ENCODE peak calls at places on chromosomes 5 and 9, in nine cellular contexts. L, O, F, E, U, C, Y, D and R are unnamed samples.

GRCh38 chr9:95419444-95419843 is 97.3 kb downstream of the PTCH1 start:
- DNase-seq in L (no peak), O (no peak), F (no peak), E (no peak), U (no peak), C (no peak), Y (no peak), D (no peak), R (no peak)

GRCh38 chr9:114017741-114018715 is 60.1 kb downstream of the AMBP start:
- DNase-seq in L (peak), O (no peak), F (no peak), E (peak), U (no peak), C (no peak), Y (peak), D (peak), R (peak)

GRCh38 chr5:179680780-179681411 is at the start of gene CBY3:
- DNase-seq in L (no peak), O (no peak), F (peak), E (no peak), U (no peak), C (no peak), Y (no peak), D (no peak), R (no peak)

GRCh38 chr5:11143456-11144267 is 382.6 kb upstream of the DAP start:
- DNase-seq in L (no peak), O (peak), F (no peak), E (no peak), U (no peak), C (no peak), Y (no peak), D (no peak), R (no peak)

GRCh38 chr5:78594014-78594413 is 54.6 kb downstream of the LHFPL2 start:
- DNase-seq in L (no peak), O (no peak), F (no peak), E (no peak), U (no peak), C (no peak), Y (no peak), D (no peak), R (no peak)

GRCh38 chr5:40557486-40557885 is 122.2 kb upstream of the PTGER4 start:
- DNase-seq in L (no peak), O (peak), F (no peak), E (no peak), U (no peak), C (no peak), Y (no peak), D (no peak), R (no peak)

GRCh38 chr9:121447341-121447834 is 52.3 kb downstream of the GGTA1 start:
- DNase-seq in L (no peak), O (peak), F (peak), E (no peak), U (no peak), C (no peak), Y (no peak), D (no peak), R (no peak)

GRCh38 chr5:55636711-55637110 is 75.4 kb downstream of the SLC38A9 start:
- DNase-seq in L (no peak), O (no peak), F (peak), E (no peak), U (no peak), C (peak), Y (no peak), D (no peak), R (no peak)

GRCh38 chr5:96537386-96537785 is 104.3 kb upstream of the PCSK1 start:
- DNase-seq in L (no peak), O (peak), F (peak), E (no peak), U (no peak), C (no peak), Y (no peak), D (no peak), R (no peak)

GRCh38 chr5:160071521-160072299 is 47.5 kb downstream of the PWWP2A start:
- DNase-seq in L (no peak), O (no peak), F (peak), E (no peak), U (peak), C (peak), Y (no peak), D (no peak), R (no peak)

GRCh38 chr5:9733456-9733855 is 103.3 kb upstream of the TAS2R1 start:
- DNase-seq in L (no peak), O (no peak), F (no peak), E (no peak), U (no peak), C (no peak), Y (no peak), D (no peak), R (no peak)

GRCh38 chr5:157855404-157855994 is 3.4 kb downstream of the CLINT1 start:
- DNase-seq in L (no peak), O (peak), F (peak), E (no peak), U (peak), C (peak), Y (no peak), D (peak), R (no peak)

GRCh38 chr5:10789021-10789420 is 28.0 kb upstream of the DAP start:
- DNase-seq in L (no peak), O (peak), F (peak), E (peak), U (peak), C (peak), Y (no peak), D (no peak), R (no peak)

GRCh38 chr5:176154821-176155220 is 83.4 kb upstream of the SIMC1 start:
- DNase-seq in L (no peak), O (no peak), F (no peak), E (no peak), U (no peak), C (no peak), Y (no peak), D (no peak), R (no peak)

GRCh38 chr5:57010786-57011185 is 58.9 kb upstream of the MIER3 start:
- DNase-seq in L (no peak), O (no peak), F (no peak), E (no peak), U (no peak), C (no peak), Y (no peak), D (no peak), R (peak)

GRCh38 chr5:36090033-36090432 is 23.4 kb upstream of the UGT3A2 start:
- DNase-seq in L (no peak), O (peak), F (peak), E (no peak), U (no peak), C (no peak), Y (no peak), D (no peak), R (no peak)

GRCh38 chr9:37667706-37668672 is 17.2 kb downstream of the FRMPD1 start:
- DNase-seq in L (no peak), O (no peak), F (peak), E (no peak), U (no peak), C (no peak), Y (no peak), D (no peak), R (no peak)

GRCh38 chr5:117332341-117332740 is 757.7 kb upstream of the SEMA6A start:
- DNase-seq in L (no peak), O (no peak), F (no peak), E (no peak), U (no peak), C (no peak), Y (no peak), D (no peak), R (no peak)

GRCh38 chr5:127848098-127848497 is 144.9 kb downstream of the CCDC192 start:
- DNase-seq in L (no peak), O (no peak), F (no peak), E (no peak), U (no peak), C (no peak), Y (no peak), D (no peak), R (no peak)

GRCh38 chr9:130443456-130443801 is 1.3 kb upstream of the ASS1 start:
- DNase-seq in L (no peak), O (no peak), F (no peak), E (no peak), U (no peak), C (no peak), Y (no peak), D (no peak), R (no peak)

GRCh38 chr5:154092356-154092755 is 53.6 kb downstream of the MFAP3 start:
- DNase-seq in L (no peak), O (peak), F (peak), E (no peak), U (no peak), C (no peak), Y (no peak), D (no peak), R (no peak)

GRCh38 chr5:57492632-57493031 is 10.0 kb upstream of the ACTBL2 start:
- DNase-seq in L (no peak), O (peak), F (peak), E (no peak), U (no peak), C (no peak), Y (no peak), D (no peak), R (no peak)

GRCh38 chr5:144390133-144390532 is 219.5 kb downstream of the KCTD16 start:
- DNase-seq in L (no peak), O (peak), F (no peak), E (no peak), U (no peak), C (no peak), Y (no peak), D (peak), R (no peak)

GRCh38 chr5:89735108-89735507 is 674.4 kb downstream of the CETN3 start:
- DNase-seq in L (no peak), O (peak), F (peak), E (no peak), U (no peak), C (no peak), Y (no peak), D (no peak), R (no peak)

GRCh38 chr9:83061036-83061435 is 1.9 kb downstream of the RASEF start:
- DNase-seq in L (no peak), O (peak), F (no peak), E (no peak), U (no peak), C (no peak), Y (no peak), D (no peak), R (no peak)

GRCh38 chr9:136882109-136882946 is 4.0 kb upstream of the TRAF2 start:
- DNase-seq in L (no peak), O (peak), F (peak), E (no peak), U (no peak), C (no peak), Y (no peak), D (peak), R (no peak)

DNA sequence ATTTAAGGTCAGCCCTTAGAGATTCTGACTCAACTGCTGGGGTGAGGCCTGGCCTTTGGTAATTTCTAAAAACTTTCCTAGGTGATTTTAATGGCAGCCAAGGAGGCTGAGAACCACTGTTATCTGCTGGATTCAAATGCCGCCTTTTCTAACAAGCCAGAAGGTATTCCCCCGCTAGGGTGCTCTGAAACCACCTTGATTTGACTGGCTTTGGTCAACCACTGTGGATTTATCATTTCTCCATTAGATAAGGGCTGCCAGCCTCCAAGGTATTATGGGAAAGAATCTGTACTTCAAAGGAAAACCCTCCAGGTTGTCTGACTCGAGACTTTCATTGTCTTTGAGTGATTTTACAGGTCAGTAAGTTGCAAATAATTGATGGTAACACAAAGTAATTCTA is 4.3 kb downstream of the ANXA6 start:
- DNase-seq in L (no peak), O (no peak), F (no peak), E (no peak), U (no peak), C (no peak), Y (no peak), D (no peak), R (no peak)
- TF ChIP-seq CTCF in L (no peak), O (no peak), F (no peak), E (no peak), U (no peak), C (no peak), Y (no peak), D (no peak), R (no peak)

GRCh38 chr9:78783743-78784142 is 486.8 kb downstream of the PSAT1 start:
- DNase-seq in L (no peak), O (no peak), F (no peak), E (no peak), U (no peak), C (no peak), Y (no peak), D (no peak), R (no peak)
- TF ChIP-seq CTCF in L (no peak), O (peak), F (peak), E (no peak), U (no peak), C (no peak), Y (peak), D (no peak), R (peak)

GRCh38 chr9:30967484-30967883 is 1417.0 kb upstream of the ACO1 start:
- DNase-seq in L (no peak), O (peak), F (no peak), E (no peak), U (no peak), C (no peak), Y (no peak), D (no peak), R (no peak)
- TF ChIP-seq CTCF in L (no peak), O (no peak), F (no peak), E (no peak), U (no peak), C (no peak), Y (no peak), D (no peak), R (no peak)

GRCh38 chr5:137051165-137051564 is 448.0 kb downstream of the SPOCK1 start:
- DNase-seq in L (no peak), O (no peak), F (peak), E (no peak), U (no peak), C (no peak), Y (no peak), D (no peak), R (no peak)
- TF ChIP-seq CTCF in L (no peak), O (peak), F (peak), E (no peak), U (no peak), C (peak), Y (peak), D (no peak), R (peak)

GRCh38 chr5:113361701-113362100 is 73.1 kb downstream of the TSSK1B start:
- DNase-seq in L (no peak), O (no peak), F (no peak), E (no peak), U (no peak), C (no peak), Y (no peak), D (no peak), R (no peak)

GRCh38 chr5:113371788-113372196 is 63.0 kb downstream of the TSSK1B start:
- DNase-seq in L (no peak), O (no peak), F (peak), E (no peak), U (no peak), C (no peak), Y (no peak), D (no peak), R (no peak)

GRCh38 chr5:113364466-113364865 is 70.3 kb downstream of the TSSK1B start:
- DNase-seq in L (no peak), O (no peak), F (no peak), E (no peak), U (no peak), C (no peak), Y (no peak), D (no peak), R (no peak)

DNA sequence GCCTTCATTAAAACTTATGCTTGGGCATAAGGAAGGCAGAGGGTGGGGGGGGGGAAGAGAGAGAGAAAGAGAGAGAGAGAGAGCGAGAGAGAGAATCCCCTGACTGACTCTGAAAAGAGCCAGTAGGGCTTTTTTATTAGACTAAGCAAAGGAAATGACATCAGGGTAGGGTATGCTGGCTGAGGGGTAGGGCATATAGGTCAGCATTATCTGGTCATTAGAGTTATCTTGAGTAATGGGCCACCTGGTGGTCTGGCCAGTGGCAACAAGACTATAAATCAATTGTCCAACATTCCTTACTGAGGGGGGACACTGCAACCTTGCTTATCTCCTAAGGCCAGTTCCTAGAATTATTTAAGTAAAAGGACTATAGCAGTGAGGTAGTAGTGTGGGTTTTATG is 67.2 kb downstream of the TSSK1B start:
- DNase-seq in L (no peak), O (no peak), F (no peak), E (no peak), U (no peak), C (no peak), Y (no peak), D (no peak), R (no peak)
- TF ChIP-seq CTCF in L (no peak), O (no peak), F (no peak), E (no peak), U (no peak), C (no peak), Y (no peak), D (no peak), R (no peak)

DNA sequence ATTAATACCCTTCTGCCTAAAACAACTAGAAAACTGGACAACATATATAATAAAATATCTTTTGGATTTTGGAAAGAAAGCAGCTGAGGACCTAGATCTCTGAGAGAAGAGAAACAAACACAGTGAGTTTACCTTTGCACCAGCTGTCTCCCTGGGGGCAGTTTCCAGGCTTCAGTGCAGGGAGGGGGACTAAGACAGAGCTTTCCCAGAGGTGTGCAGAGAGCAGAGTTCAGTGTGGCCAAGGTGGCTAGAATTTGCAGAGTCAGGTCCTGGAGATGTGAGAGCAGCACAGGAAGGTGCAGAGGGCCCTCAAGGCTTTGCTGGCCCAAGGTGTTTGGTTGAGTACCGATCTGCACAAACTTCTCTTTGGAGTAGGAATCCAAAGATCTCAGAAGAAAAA is 26.3 kb upstream of the PTPDC1 start:
- DNase-seq in L (no peak), O (no peak), F (no peak), E (no peak), U (no peak), C (no peak), Y (no peak), D (no peak), R (no peak)
- TF ChIP-seq CTCF in L (no peak), O (no peak), F (no peak), E (no peak), U (no peak), C (no peak), Y (no peak), D (no peak), R (no peak)

DNA sequence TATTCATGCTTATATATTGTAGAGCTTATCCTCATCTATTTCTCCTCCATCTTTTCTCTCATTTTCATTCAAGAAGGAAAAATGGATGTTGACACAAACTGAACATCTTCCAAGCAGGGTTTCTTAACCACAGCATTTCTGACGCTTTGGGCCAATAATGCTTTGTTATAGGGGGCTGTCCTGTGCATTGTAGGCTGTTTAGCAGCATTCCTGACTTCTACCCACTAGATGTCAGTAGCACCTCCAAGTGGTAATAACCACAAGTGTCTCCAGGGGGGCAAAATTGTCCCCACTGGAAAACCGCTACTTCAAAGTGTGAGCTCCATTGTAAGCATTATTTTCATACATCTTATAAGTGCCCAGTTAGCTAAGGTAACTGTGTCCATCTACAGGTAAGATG is 2.6 kb upstream of the TXNDC8 start:
- DNase-seq in L (no peak), O (no peak), F (peak), E (no peak), U (no peak), C (no peak), Y (no peak), D (no peak), R (no peak)
- TF ChIP-seq CTCF in L (no peak), O (peak), F (peak), E (no peak), U (no peak), C (no peak), Y (peak), D (no peak), R (peak)

DNA sequence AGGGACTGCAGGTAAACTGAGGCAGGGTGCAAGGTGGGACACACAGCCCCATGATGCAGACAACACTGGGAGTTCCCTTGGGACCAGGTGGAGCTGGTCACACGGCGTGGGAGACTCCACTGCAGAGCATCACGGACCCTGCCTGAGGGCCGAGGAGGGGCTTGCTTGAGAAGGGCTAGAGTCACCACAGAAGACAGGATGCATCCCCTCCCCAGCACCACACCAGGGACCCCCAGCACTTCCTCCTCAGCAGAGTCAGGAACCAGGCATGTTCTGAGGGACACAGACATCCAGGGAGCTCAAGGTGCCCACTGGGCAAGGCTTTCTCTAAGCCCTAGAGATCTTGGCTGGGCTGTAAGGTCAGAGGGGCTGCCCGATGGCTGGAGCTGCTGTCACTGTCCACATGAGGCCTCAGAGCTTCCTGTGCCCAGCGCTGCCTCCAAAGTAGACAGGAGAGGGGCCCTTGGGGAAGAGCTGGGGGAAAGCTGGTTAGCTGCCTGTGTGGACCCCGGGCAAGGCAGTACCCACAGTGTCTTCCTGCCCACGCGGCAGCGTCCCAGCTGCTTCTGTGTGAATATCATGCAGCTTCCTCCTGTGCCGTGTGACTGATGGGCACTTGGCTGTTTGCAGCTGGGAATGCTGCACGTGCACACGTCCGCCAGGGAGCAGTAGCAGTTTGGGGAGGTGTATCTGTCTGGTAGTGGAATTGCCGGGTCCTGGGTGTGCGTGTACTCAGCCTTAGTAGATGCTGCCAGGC is 176.6 kb downstream of the CACNA1B start:
- DNase-seq in L (peak), O (no peak), F (no peak), E (no peak), U (no peak), C (no peak), Y (peak), D (peak), R (peak)
- TF ChIP-seq CTCF in L (no peak), O (no peak), F (no peak), E (no peak), U (no peak), C (no peak), Y (no peak), D (no peak), R (no peak)

DNA sequence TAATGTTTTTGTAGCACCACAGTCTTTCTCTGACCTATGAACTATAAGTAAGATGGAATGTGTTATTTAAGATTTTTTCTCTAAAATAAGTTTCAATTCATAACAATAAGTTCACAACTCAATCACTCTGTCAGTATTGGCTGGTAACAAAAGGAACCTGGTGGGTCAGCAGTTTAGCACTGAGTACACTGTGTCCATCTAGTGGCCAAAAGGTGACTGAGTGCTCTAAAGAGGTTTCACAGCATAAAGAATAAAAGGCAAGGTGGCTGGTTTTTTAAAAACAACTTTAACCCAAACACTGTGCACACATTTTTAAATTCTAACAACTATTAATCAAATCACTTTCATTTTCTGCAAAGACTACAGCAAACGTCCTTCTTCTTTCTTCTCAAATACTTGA is 443.3 kb downstream of the PDE4D start:
- DNase-seq in L (no peak), O (no peak), F (no peak), E (no peak), U (no peak), C (no peak), Y (no peak), D (no peak), R (no peak)
- TF ChIP-seq CTCF in L (no peak), O (peak), F (peak), E (no peak), U (no peak), C (no peak), Y (peak), D (no peak), R (peak)